ENCODE peak calls at places on chromosome 1, in four cellular contexts. R, E, G and B are unnamed samples.

GRCh38 chr1:37919277-37919676 is 27.6 kb downstream of the INPP5B start:
- DNase-seq in R (no peak), E (no peak), G (peak; percentile 64), B (no peak)

GRCh38 chr1:38071530-38072266 is 25.1 kb upstream of the POU3F1 start:
- DNase-seq in R (no peak), E (no peak), G (peak; percentile 81), B (no peak)

GRCh38 chr1:86703696-86704455 is 500 bp upstream of the SH3GLB1 start:
- DNase-seq in R (no peak), E (no peak), G (peak; percentile 24), B (no peak)

GRCh38 chr1:1060281-1061000 is 13.7 kb downstream of the RNF223 start:
- DNase-seq in R (no peak), E (no peak), G (no peak), B (no peak)

GRCh38 chr1:169890761-169891538 is 2.7 kb downstream of the SCYL3 start:
- DNase-seq in R (no peak), E (no peak), G (no peak), B (no peak)

GRCh38 chr1:228902781-228903572 is 167.7 kb downstream of the RHOU start:
- DNase-seq in R (peak; percentile 90), E (peak; percentile 64), G (peak; percentile 97), B (peak; percentile 94)

GRCh38 chr1:25431495-25432363 is 1.0 kb downstream of the MACO1 start:
- DNase-seq in R (no peak), E (peak; percentile 17), G (no peak), B (no peak)

GRCh38 chr1:246383217-246383616 is 123.9 kb downstream of the SMYD3 start:
- DNase-seq in R (no peak), E (no peak), G (no peak), B (no peak)

GRCh38 chr1:34779526-34779925 is 1.5 kb upstream of the GJB3 start:
- DNase-seq in R (no peak), E (no peak), G (no peak), B (no peak)

GRCh38 chr1:70617728-70618127 is 206.7 kb downstream of the CTH start:
- DNase-seq in R (no peak), E (no peak), G (no peak), B (no peak)

GRCh38 chr1:20321573-20321972 is 30.9 kb downstream of the VWA5B1 start:
- DNase-seq in R (no peak), E (no peak), G (no peak), B (no peak)

GRCh38 chr1:115317101-115318012 is 20.7 kb downstream of the NGF start:
- DNase-seq in R (no peak), E (no peak), G (no peak), B (no peak)

GRCh38 chr1:185238447-185238846 is 78.6 kb downstream of the IVNS1ABP start:
- DNase-seq in R (no peak), E (no peak), G (peak; percentile 58), B (no peak)

GRCh38 chr1:226082959-226083302 is 20.4 kb downstream of the H3-3A start:
- DNase-seq in R (no peak), E (peak; percentile 69), G (peak; percentile 44), B (no peak)

GRCh38 chr1:183515002-183515689 is 42.8 kb downstream of the SMG7 start:
- DNase-seq in R (peak; percentile 59), E (no peak), G (peak; percentile 80), B (peak; percentile 55)

GRCh38 chr1:21069549-21069948 is 107.1 kb downstream of the EIF4G3 start:
- DNase-seq in R (peak; percentile 65), E (no peak), G (peak; percentile 90), B (no peak)

GRCh38 chr1:9289090-9289534 is 3.6 kb upstream of the SPSB1 start:
- DNase-seq in R (no peak), E (peak; percentile 48), G (peak; percentile 80), B (no peak)

GRCh38 chr1:210535796-210536195 is 207.1 kb downstream of the HHAT start:
- DNase-seq in R (peak; percentile 26), E (no peak), G (no peak), B (no peak)

GRCh38 chr1:235917267-235917811 is 50.6 kb upstream of the LYST start:
- DNase-seq in R (peak; percentile 98), E (peak; percentile 59), G (peak; percentile 99), B (peak; percentile 99)

GRCh38 chr1:220485791-220486190 is 42.1 kb upstream of the MARK1 start:
- DNase-seq in R (no peak), E (no peak), G (no peak), B (no peak)

GRCh38 chr1:200150721-200151120 is 123.2 kb downstream of the NR5A2 start:
- DNase-seq in R (peak; percentile 10), E (no peak), G (peak; percentile 56), B (peak; percentile 44)

GRCh38 chr1:59383963-59384362 is 87.1 kb downstream of the FGGY start:
- DNase-seq in R (no peak), E (no peak), G (no peak), B (no peak)

GRCh38 chr1:74652711-74653131 is 20.9 kb downstream of the ERICH3 start:
- DNase-seq in R (peak; percentile 69), E (no peak), G (peak; percentile 47), B (no peak)

GRCh38 chr1:74506311-74506710 is 6.1 kb downstream of the LRRC53 start:
- DNase-seq in R (no peak), E (no peak), G (no peak), B (no peak)

GRCh38 chr1:8987881-8988617 is 38.2 kb downstream of the SLC2A7 start:
- DNase-seq in R (no peak), E (peak; percentile 54), G (peak; percentile 56), B (no peak)

GRCh38 chr1:202143768-202144509 is 598 bp downstream of the ARL8A start:
- DNase-seq in R (no peak), E (peak; percentile 48), G (no peak), B (no peak)

GRCh38 chr1:33512612-33513011 is 40.2 kb downstream of the ZSCAN20 start:
- DNase-seq in R (no peak), E (no peak), G (no peak), B (no peak)

GRCh38 chr1:231160851-231161710 is 777 bp upstream of the TRIM67 start:
- DNase-seq in R (no peak), E (no peak), G (no peak), B (no peak)

GRCh38 chr1:36396359-36396758 is 1.3 kb downstream of the LSM10 start:
- DNase-seq in R (no peak), E (no peak), G (no peak), B (no peak)
- H3K4me3 ChIP-seq in R (no peak overlapping the region), E (peak overlapping the region; percentile 86), G (no peak overlapping the region), B (peak overlapping the region; percentile 85)

DNA sequence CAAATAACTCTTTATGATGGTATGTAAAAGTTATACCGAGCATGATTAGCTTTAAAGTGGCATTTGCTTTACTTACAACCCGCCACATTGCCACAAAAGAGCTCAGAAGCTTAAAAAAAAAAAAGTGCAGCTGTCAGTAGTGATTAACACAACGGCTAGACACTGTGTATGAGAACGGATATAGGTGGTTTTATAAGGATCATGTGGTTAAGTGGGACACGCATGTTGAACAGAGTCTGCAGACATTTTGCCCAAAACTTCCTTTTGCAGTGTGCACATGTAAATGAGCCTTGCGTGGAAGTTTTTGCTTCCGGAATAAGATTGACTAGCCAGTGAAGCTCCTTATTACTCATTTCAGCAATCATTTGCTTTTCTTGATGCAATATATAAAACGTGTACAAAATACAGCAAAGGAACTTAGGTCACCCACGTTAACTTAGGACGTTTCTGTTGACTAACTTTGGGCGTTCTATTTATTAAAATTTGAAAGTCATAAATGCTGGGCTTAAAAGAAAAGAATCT is 58.7 kb upstream of the RGS1 start:
- DNase-seq in R (no peak), E (no peak), G (no peak), B (no peak)
- H3K4me3 ChIP-seq in R (no peak overlapping the region), E (no peak overlapping the region), G (no peak overlapping the region), B (no peak overlapping the region)

GRCh38 chr1:153506831-153507413 is 28.9 kb downstream of the S100A6 start:
- DNase-seq in R (peak; percentile 70), E (peak; percentile 87), G (peak; percentile 89), B (no peak)
- H3K4me3 ChIP-seq in R (no peak overlapping the region), E (peak overlapping the region; percentile 14), G (no peak overlapping the region), B (no peak overlapping the region)

GRCh38 chr1:181166377-181167196 is 78.1 kb downstream of the IER5 start:
- DNase-seq in R (no peak), E (peak; percentile 44), G (peak; percentile 88), B (peak; percentile 12)
- H3K4me3 ChIP-seq in R (no peak overlapping the region), E (no peak overlapping the region), G (no peak overlapping the region), B (no peak overlapping the region)